ENCODE peak calls at places on chromosomes 16 and 17, in nine cellular contexts. Y, A, I, V, T, M, B, K and F are unnamed samples.

GRCh38 chr17:219696-220095 is 38.2 kb upstream of the DOC2B start:
- DNase-seq in Y (no peak), A (no peak), I (no peak), V (no peak), T (no peak), M (no peak), B (no peak), K (no peak), F (no peak)

GRCh38 chr16:72927199-72928088 is 120.5 kb downstream of the ZFHX3 start:
- DNase-seq in Y (no peak), A (no peak), I (peak), V (no peak), T (peak), M (no peak), B (no peak), K (no peak), F (peak)

GRCh38 chr16:76278976-76279375 is 1.8 kb downstream of the CNTNAP4 start:
- DNase-seq in Y (peak), A (peak), I (no peak), V (no peak), T (peak), M (no peak), B (no peak), K (no peak), F (peak)

GRCh38 chr17:35011671-35012216 is 31.4 kb downstream of the LIG3 start:
- DNase-seq in Y (no peak), A (no peak), I (no peak), V (no peak), T (no peak), M (no peak), B (no peak), K (no peak), F (no peak)

GRCh38 chr16:75195811-75196790 is 10.9 kb downstream of the CTRB2 start:
- DNase-seq in Y (no peak), A (no peak), I (no peak), V (no peak), T (no peak), M (no peak), B (no peak), K (no peak), F (no peak)

GRCh38 chr16:49706620-49707355 is 149.1 kb downstream of the ZNF423 start:
- DNase-seq in Y (no peak), A (no peak), I (no peak), V (no peak), T (no peak), M (no peak), B (no peak), K (no peak), F (no peak)

GRCh38 chr16:12155235-12155634 is 178.7 kb downstream of the SNX29 start:
- DNase-seq in Y (no peak), A (no peak), I (no peak), V (peak), T (no peak), M (no peak), B (no peak), K (no peak), F (no peak)

GRCh38 chr16:72962347-72962746 is 85.6 kb downstream of the ZFHX3 start:
- DNase-seq in Y (no peak), A (no peak), I (no peak), V (no peak), T (no peak), M (no peak), B (no peak), K (no peak), F (no peak)

GRCh38 chr16:31536804-31537361 is 9.2 kb downstream of the AHSP start:
- DNase-seq in Y (no peak), A (no peak), I (no peak), V (no peak), T (no peak), M (no peak), B (no peak), K (no peak), F (no peak)

GRCh38 chr17:48663134-48663924 is 37.2 kb upstream of the HOXB9 start:
- DNase-seq in Y (no peak), A (no peak), I (no peak), V (no peak), T (no peak), M (no peak), B (no peak), K (no peak), F (no peak)

GRCh38 chr16:9906218-9906617 is 276.0 kb downstream of the GRIN2A start:
- DNase-seq in Y (no peak), A (no peak), I (no peak), V (no peak), T (no peak), M (no peak), B (no peak), K (no peak), F (no peak)

GRCh38 chr17:82531431-82531881 is 11.9 kb downstream of the FOXK2 start:
- DNase-seq in Y (peak), A (no peak), I (no peak), V (no peak), T (no peak), M (no peak), B (no peak), K (no peak), F (no peak)

GRCh38 chr16:76777721-76778120 is 413.3 kb upstream of the MON1B start:
- DNase-seq in Y (no peak), A (no peak), I (no peak), V (no peak), T (no peak), M (no peak), B (no peak), K (no peak), F (no peak)

GRCh38 chr16:85386467-85387170 is 226.5 kb upstream of the GSE1 start:
- DNase-seq in Y (no peak), A (no peak), I (no peak), V (no peak), T (no peak), M (no peak), B (no peak), K (no peak), F (no peak)

GRCh38 chr16:85910073-85910853 is 11.3 kb downstream of the IRF8 start:
- DNase-seq in Y (no peak), A (no peak), I (no peak), V (no peak), T (no peak), M (no peak), B (no peak), K (no peak), F (no peak)